ENCODE peak calls at places on chromosomes 12 and 14, in four cellular contexts. V is Caki2; O is endothelial cell; A is stimulated activated CD8-positive, alpha-beta memory T cell treated with anti-CD3 and anti-CD28 coated beads, Interleukin-2, amount 100 ng/mL, for 1 hour. Z is an unnamed sample.
A peak's percentile ranks its signal among the peaks of the same experiment; 100 is the strongest.

GRCh38 chr12:120614873-120615272 is 25.6 kb upstream of the CABP1 start:
- DNase-seq in V (no peak), O (no peak), A (no peak), Z (no peak)

GRCh38 chr12:78121969-78122610 is 291.4 kb downstream of the NAV3 start:
- DNase-seq in V (no peak), O (no peak), A (no peak), Z (no peak)

GRCh38 chr12:130204441-130204840 is 42.2 kb downstream of the FZD10 start:
- DNase-seq in V (no peak), O (no peak), A (no peak), Z (no peak)

GRCh38 chr14:22122227-22123187 is 448.9 kb upstream of the OR4E1 start:
- DNase-seq in V (no peak), O (peak; percentile 22), A (no peak), Z (no peak)

GRCh38 chr12:65632131-65632855 is 192.0 kb upstream of the HMGA2 start:
- DNase-seq in V (no peak), O (no peak), A (no peak), Z (no peak)

GRCh38 chr14:102882233-102882906 is 40.1 kb upstream of the AMN start:
- DNase-seq in V (no peak), O (no peak), A (no peak), Z (peak; percentile 76)

GRCh38 chr12:54364413-54364812 is at the start of gene GPR84:
- DNase-seq in V (no peak), O (no peak), A (no peak), Z (no peak)

GRCh38 chr12:52437508-52437907 is 3.3 kb upstream of the KRT75 start:
- DNase-seq in V (no peak), O (no peak), A (no peak), Z (no peak)

GRCh38 chr14:35404496-35405303 is at the start of gene NFKBIA:
- DNase-seq in V (peak; percentile 89), O (peak; percentile 80), A (peak; percentile 90), Z (peak; percentile 86)

GRCh38 chr12:3683670-3684069 is 69.2 kb downstream of the CRACR2A start:
- DNase-seq in V (no peak), O (no peak), A (no peak), Z (no peak)

Z was measured in gastrocnemius medialis.